ENCODE peak calls at places on chromosome 9, in nine cellular contexts. One of them, this sample, is unnamed.

GRCh38 chr9:85166808-85167545 is 497.4 kb downstream of the NTRK2 start:
- DNase-seq in epithelial cell of esophagus: no peak
- DNase-seq in left ventricle myocardium inferior: no peak
- DNase-seq in HCT116: no peak
- DNase-seq in choroid plexus epithelial cell: no peak
- DNase-seq in heart left ventricle: no peak
- DNase-seq in heart right ventricle: no peak
- DNase-seq in ovary: no peak
- DNase-seq in Caco-2: peak; percentile 36
- DNase-seq in this sample: no peak

GRCh38 chr9:7570107-7570720 is 229.4 kb downstream of the DMAC1 start:
- DNase-seq in heart left ventricle: no peak
- DNase-seq in HCT116: peak; percentile 44
- DNase-seq in left ventricle myocardium inferior: no peak
- DNase-seq in heart right ventricle: no peak
- DNase-seq in epithelial cell of esophagus: peak; percentile 70
- DNase-seq in Caco-2: peak; percentile 55
- DNase-seq in choroid plexus epithelial cell: peak; percentile 45
- DNase-seq in ovary: peak; percentile 34
- DNase-seq in this sample: peak; percentile 46

GRCh38 chr9:109107402-109108240 is 12.1 kb downstream of the TMEM245 start:
- DNase-seq in heart left ventricle: no peak
- DNase-seq in heart right ventricle: no peak
- DNase-seq in Caco-2: no peak
- DNase-seq in HCT116: peak; percentile 48
- DNase-seq in epithelial cell of esophagus: peak; percentile 77
- DNase-seq in left ventricle myocardium inferior: no peak
- DNase-seq in ovary: no peak
- DNase-seq in choroid plexus epithelial cell: peak; percentile 80
- DNase-seq in this sample: no peak

GRCh38 chr9:130955947-130956621 is 17.0 kb upstream of the FIBCD1 start:
- DNase-seq in Caco-2: no peak
- DNase-seq in HCT116: no peak
- DNase-seq in left ventricle myocardium inferior: no peak
- DNase-seq in epithelial cell of esophagus: no peak
- DNase-seq in heart right ventricle: no peak
- DNase-seq in choroid plexus epithelial cell: peak; percentile 40
- DNase-seq in ovary: no peak
- DNase-seq in heart left ventricle: no peak
- DNase-seq in this sample: no peak

GRCh38 chr9:129826344-129826743 is 2.4 kb upstream of the TOR1A start:
- DNase-seq in heart right ventricle: no peak
- DNase-seq in heart left ventricle: no peak
- DNase-seq in ovary: no peak
- DNase-seq in HCT116: no peak
- DNase-seq in choroid plexus epithelial cell: no peak
- DNase-seq in epithelial cell of esophagus: no peak
- DNase-seq in Caco-2: no peak
- DNase-seq in left ventricle myocardium inferior: no peak
- DNase-seq in this sample: no peak

GRCh38 chr9:1837453-1838084 is 177.6 kb upstream of the SMARCA2 start:
- DNase-seq in HCT116: no peak
- DNase-seq in ovary: no peak
- DNase-seq in epithelial cell of esophagus: peak; percentile 17
- DNase-seq in heart left ventricle: no peak
- DNase-seq in heart right ventricle: no peak
- DNase-seq in choroid plexus epithelial cell: peak; percentile 13
- DNase-seq in Caco-2: peak; percentile 55
- DNase-seq in left ventricle myocardium inferior: no peak
- DNase-seq in this sample: peak; percentile 22

GRCh38 chr9:32554107-32554506 is 1.7 kb upstream of the TOPORS start:
- DNase-seq in HCT116: no peak
- DNase-seq in epithelial cell of esophagus: no peak
- DNase-seq in heart left ventricle: no peak
- DNase-seq in left ventricle myocardium inferior: no peak
- DNase-seq in heart right ventricle: no peak
- DNase-seq in choroid plexus epithelial cell: peak; percentile 47
- DNase-seq in Caco-2: no peak
- DNase-seq in ovary: no peak
- DNase-seq in this sample: no peak

GRCh38 chr9:115850548-115851304 is 302.9 kb upstream of the PAPPA start:
- DNase-seq in choroid plexus epithelial cell: peak; percentile 67
- DNase-seq in heart left ventricle: no peak
- DNase-seq in ovary: no peak
- DNase-seq in heart right ventricle: no peak
- DNase-seq in Caco-2: no peak
- DNase-seq in HCT116: no peak
- DNase-seq in epithelial cell of esophagus: peak; percentile 78
- DNase-seq in left ventricle myocardium inferior: no peak
- DNase-seq in this sample: no peak

GRCh38 chr9:136366826-136367225 is 3.3 kb upstream of the DNLZ start:
- DNase-seq in Caco-2: no peak
- DNase-seq in heart right ventricle: no peak
- DNase-seq in left ventricle myocardium inferior: no peak
- DNase-seq in HCT116: no peak
- DNase-seq in choroid plexus epithelial cell: no peak
- DNase-seq in epithelial cell of esophagus: no peak
- DNase-seq in heart left ventricle: no peak
- DNase-seq in ovary: no peak
- DNase-seq in this sample: no peak

GRCh38 chr9:74821636-74822035 is 66.1 kb downstream of the TRPM6 start:
- DNase-seq in heart left ventricle: no peak
- DNase-seq in epithelial cell of esophagus: no peak
- DNase-seq in Caco-2: no peak
- DNase-seq in HCT116: no peak
- DNase-seq in heart right ventricle: no peak
- DNase-seq in left ventricle myocardium inferior: no peak
- DNase-seq in choroid plexus epithelial cell: no peak
- DNase-seq in ovary: no peak
- DNase-seq in this sample: no peak

GRCh38 chr9:112125961-112126388 is 49.1 kb downstream of the SUSD1 start:
- DNase-seq in left ventricle myocardium inferior: no peak
- DNase-seq in heart right ventricle: no peak
- DNase-seq in ovary: no peak
- DNase-seq in heart left ventricle: no peak
- DNase-seq in Caco-2: peak; percentile 60
- DNase-seq in HCT116: no peak
- DNase-seq in epithelial cell of esophagus: no peak
- DNase-seq in choroid plexus epithelial cell: peak; percentile 57
- DNase-seq in this sample: no peak

GRCh38 chr9:35306281-35306680 is 144.5 kb downstream of the UNC13B start:
- DNase-seq in ovary: no peak
- DNase-seq in left ventricle myocardium inferior: no peak
- DNase-seq in epithelial cell of esophagus: no peak
- DNase-seq in Caco-2: no peak
- DNase-seq in HCT116: no peak
- DNase-seq in heart right ventricle: no peak
- DNase-seq in heart left ventricle: no peak
- DNase-seq in choroid plexus epithelial cell: peak; percentile 28
- DNase-seq in this sample: no peak

GRCh38 chr9:121358747-121359146 is 11.3 kb downstream of the STOM start:
- DNase-seq in epithelial cell of esophagus: no peak
- DNase-seq in left ventricle myocardium inferior: no peak
- DNase-seq in heart left ventricle: no peak
- DNase-seq in Caco-2: no peak
- DNase-seq in ovary: no peak
- DNase-seq in choroid plexus epithelial cell: no peak
- DNase-seq in HCT116: no peak
- DNase-seq in heart right ventricle: no peak
- DNase-seq in this sample: no peak

GRCh38 chr9:1637401-1637800 is 377.7 kb upstream of the SMARCA2 start:
- DNase-seq in epithelial cell of esophagus: peak; percentile 5
- DNase-seq in left ventricle myocardium inferior: no peak
- DNase-seq in HCT116: no peak
- DNase-seq in ovary: no peak
- DNase-seq in Caco-2: no peak
- DNase-seq in heart left ventricle: no peak
- DNase-seq in choroid plexus epithelial cell: no peak
- DNase-seq in heart right ventricle: no peak
- DNase-seq in this sample: no peak

GRCh38 chr9:116435706-116436105 is 251.4 kb upstream of the TRIM32 start:
- DNase-seq in heart left ventricle: no peak
- DNase-seq in Caco-2: no peak
- DNase-seq in ovary: no peak
- DNase-seq in left ventricle myocardium inferior: no peak
- DNase-seq in heart right ventricle: no peak
- DNase-seq in epithelial cell of esophagus: no peak
- DNase-seq in HCT116: no peak
- DNase-seq in choroid plexus epithelial cell: no peak
- DNase-seq in this sample: no peak

GRCh38 chr9:28082671-28083070 is 509.4 kb upstream of the C9orf72 start:
- DNase-seq in epithelial cell of esophagus: peak; percentile 52
- DNase-seq in HCT116: no peak
- DNase-seq in heart right ventricle: no peak
- DNase-seq in heart left ventricle: no peak
- DNase-seq in choroid plexus epithelial cell: no peak
- DNase-seq in Caco-2: no peak
- DNase-seq in ovary: no peak
- DNase-seq in left ventricle myocardium inferior: no peak
- DNase-seq in this sample: no peak

GRCh38 chr9:136886610-136887597 is 588 bp downstream of the TRAF2 start:
- DNase-seq in heart right ventricle: no peak
- DNase-seq in epithelial cell of esophagus: no peak
- DNase-seq in HCT116: no peak
- DNase-seq in Caco-2: no peak
- DNase-seq in ovary: no peak
- DNase-seq in left ventricle myocardium inferior: no peak
- DNase-seq in choroid plexus epithelial cell: peak; percentile 29
- DNase-seq in heart left ventricle: no peak
- DNase-seq in this sample: peak; percentile 35

DNA sequence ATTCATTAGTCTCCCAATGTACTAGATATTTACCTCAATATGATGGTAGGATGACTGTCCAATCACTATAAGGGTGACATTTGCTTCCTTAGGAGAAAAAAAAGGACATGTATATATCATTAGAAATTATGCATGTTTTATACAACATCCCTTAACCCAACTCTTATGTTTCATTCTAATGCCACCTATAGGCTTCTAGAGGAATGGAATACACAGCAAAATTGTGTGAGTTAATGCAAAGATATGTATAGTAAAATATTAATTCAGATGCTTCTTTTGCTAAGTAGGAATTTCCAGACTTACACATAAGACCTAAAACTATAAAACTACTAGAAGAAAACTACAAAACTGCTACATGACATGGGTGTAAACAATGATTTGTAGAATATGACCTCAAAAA is 3.5 kb downstream of the PRXL2C start:
- DNase-seq in Caco-2: no peak
- DNase-seq in ovary: no peak
- DNase-seq in left ventricle myocardium inferior: no peak
- DNase-seq in epithelial cell of esophagus: peak; percentile 39
- DNase-seq in HCT116: no peak
- DNase-seq in heart left ventricle: no peak
- DNase-seq in heart right ventricle: no peak
- DNase-seq in choroid plexus epithelial cell: peak; percentile 64
- DNase-seq in this sample: no peak
- TF ChIP-seq CTCF in Caco-2: peak; percentile 55
- TF ChIP-seq CTCF in ovary: no peak
- TF ChIP-seq CTCF in left ventricle myocardium inferior: peak; percentile 26
- TF ChIP-seq CTCF in epithelial cell of esophagus: peak; percentile 56
- TF ChIP-seq CTCF in HCT116: peak; percentile 61
- TF ChIP-seq CTCF in heart left ventricle: peak; percentile 31
- TF ChIP-seq CTCF in heart right ventricle: peak; percentile 40
- TF ChIP-seq CTCF in choroid plexus epithelial cell: peak; percentile 71
- TF ChIP-seq CTCF in this sample: peak; percentile 57

GRCh38 chr9:106287108-106287631 is 575.8 kb upstream of the ZNF462 start:
- DNase-seq in ovary: peak; percentile 30
- DNase-seq in left ventricle myocardium inferior: no peak
- DNase-seq in Caco-2: no peak
- DNase-seq in choroid plexus epithelial cell: no peak
- DNase-seq in epithelial cell of esophagus: peak; percentile 21
- DNase-seq in HCT116: no peak
- DNase-seq in heart left ventricle: no peak
- DNase-seq in heart right ventricle: no peak
- DNase-seq in this sample: no peak

GRCh38 chr9:106288689-106289088 is 574.3 kb upstream of the ZNF462 start:
- DNase-seq in Caco-2: no peak
- DNase-seq in left ventricle myocardium inferior: no peak
- DNase-seq in HCT116: no peak
- DNase-seq in epithelial cell of esophagus: no peak
- DNase-seq in choroid plexus epithelial cell: no peak
- DNase-seq in ovary: no peak
- DNase-seq in heart right ventricle: no peak
- DNase-seq in heart left ventricle: no peak
- DNase-seq in this sample: no peak

GRCh38 chr9:106284300-106284699 is 578.7 kb upstream of the ZNF462 start:
- DNase-seq in epithelial cell of esophagus: peak; percentile 4
- DNase-seq in Caco-2: no peak
- DNase-seq in left ventricle myocardium inferior: no peak
- DNase-seq in heart right ventricle: no peak
- DNase-seq in HCT116: no peak
- DNase-seq in heart left ventricle: no peak
- DNase-seq in choroid plexus epithelial cell: no peak
- DNase-seq in ovary: no peak
- DNase-seq in this sample: no peak

DNA sequence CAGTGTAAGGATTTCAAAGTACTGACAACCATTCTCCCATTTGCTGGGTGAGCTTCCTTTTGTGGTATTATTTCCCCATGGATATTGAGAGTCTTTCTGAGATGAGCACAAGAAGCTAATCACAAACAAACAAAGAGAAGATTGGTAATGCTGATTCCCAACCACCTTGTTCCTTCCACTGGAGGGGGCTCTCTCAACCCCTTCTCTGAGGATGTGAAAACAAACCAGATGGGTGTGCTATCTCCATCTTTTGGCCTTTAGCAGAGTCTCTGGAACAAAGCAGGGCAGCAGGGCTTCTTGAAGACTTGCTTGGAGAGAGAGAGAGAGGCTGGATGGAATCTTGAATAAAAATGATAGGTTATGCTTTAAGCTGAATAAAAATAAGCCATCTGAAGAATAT is 576.7 kb upstream of the ZNF462 start:
- DNase-seq in HCT116: no peak
- DNase-seq in heart right ventricle: no peak
- DNase-seq in Caco-2: peak; percentile 38
- DNase-seq in ovary: no peak
- DNase-seq in left ventricle myocardium inferior: no peak
- DNase-seq in epithelial cell of esophagus: peak; percentile 47
- DNase-seq in heart left ventricle: no peak
- DNase-seq in choroid plexus epithelial cell: no peak
- DNase-seq in this sample: no peak
- TF ChIP-seq CTCF in HCT116: peak; percentile 46
- TF ChIP-seq CTCF in heart right ventricle: peak; percentile 52
- TF ChIP-seq CTCF in Caco-2: peak; percentile 47
- TF ChIP-seq CTCF in ovary: no peak
- TF ChIP-seq CTCF in left ventricle myocardium inferior: peak; percentile 16
- TF ChIP-seq CTCF in epithelial cell of esophagus: no peak
- TF ChIP-seq CTCF in heart left ventricle: peak; percentile 39
- TF ChIP-seq CTCF in choroid plexus epithelial cell: peak; percentile 16
- TF ChIP-seq CTCF in this sample: peak; percentile 13

GRCh38 chr9:100774962-100775361 is 197.1 kb downstream of the CAVIN4 start:
- DNase-seq in HCT116: no peak
- DNase-seq in ovary: no peak
- DNase-seq in heart left ventricle: no peak
- DNase-seq in epithelial cell of esophagus: no peak
- DNase-seq in left ventricle myocardium inferior: no peak
- DNase-seq in heart right ventricle: no peak
- DNase-seq in Caco-2: no peak
- DNase-seq in choroid plexus epithelial cell: no peak
- DNase-seq in this sample: no peak
- TF ChIP-seq CTCF in HCT116: no peak
- TF ChIP-seq CTCF in ovary: no peak
- TF ChIP-seq CTCF in heart left ventricle: no peak
- TF ChIP-seq CTCF in epithelial cell of esophagus: no peak
- TF ChIP-seq CTCF in left ventricle myocardium inferior: no peak
- TF ChIP-seq CTCF in heart right ventricle: no peak
- TF ChIP-seq CTCF in Caco-2: no peak
- TF ChIP-seq CTCF in choroid plexus epithelial cell: no peak
- TF ChIP-seq CTCF in this sample: no peak

GRCh38 chr9:15311607-15312006 is 4.6 kb upstream of the TTC39B start:
- DNase-seq in HCT116: no peak
- DNase-seq in choroid plexus epithelial cell: no peak
- DNase-seq in left ventricle myocardium inferior: no peak
- DNase-seq in ovary: no peak
- DNase-seq in Caco-2: no peak
- DNase-seq in epithelial cell of esophagus: no peak
- DNase-seq in heart right ventricle: no peak
- DNase-seq in heart left ventricle: no peak
- DNase-seq in this sample: no peak
- TF ChIP-seq CTCF in HCT116: no peak
- TF ChIP-seq CTCF in choroid plexus epithelial cell: no peak
- TF ChIP-seq CTCF in left ventricle myocardium inferior: no peak
- TF ChIP-seq CTCF in ovary: no peak
- TF ChIP-seq CTCF in Caco-2: no peak
- TF ChIP-seq CTCF in epithelial cell of esophagus: no peak
- TF ChIP-seq CTCF in heart right ventricle: no peak
- TF ChIP-seq CTCF in heart left ventricle: no peak
- TF ChIP-seq CTCF in this sample: no peak

This sample was measured in progenitor cell of endocrine pancreas.